ENCODE peak calls at places on chromosome 10, in four cellular contexts. One of them, this sample, is unnamed.

GRCh38 chr10:93039110-93039509 is 21.5 kb upstream of the CYP26C1 start:
- DNase-seq in GM12864: no peak
- DNase-seq in A549: no peak
- DNase-seq in IMR-90: no peak
- DNase-seq in this sample: no peak

GRCh38 chr10:121127151-121127906 is 276.2 kb downstream of the WDR11 start:
- DNase-seq in GM12864: no peak
- DNase-seq in A549: no peak
- DNase-seq in IMR-90: no peak
- DNase-seq in this sample: no peak

GRCh38 chr10:5976689-5977470 is 463 bp downstream of the IL15RA start:
- DNase-seq in GM12864: no peak
- DNase-seq in A549: peak; percentile 39
- DNase-seq in IMR-90: peak; percentile 47
- DNase-seq in this sample: peak; percentile 60

GRCh38 chr10:17263580-17263979 is 35.5 kb downstream of the VIM start:
- DNase-seq in GM12864: no peak
- DNase-seq in A549: no peak
- DNase-seq in IMR-90: no peak
- DNase-seq in this sample: no peak

GRCh38 chr10:77223532-77224460 is 413.8 kb downstream of the KCNMA1 start:
- DNase-seq in GM12864: no peak
- DNase-seq in A549: no peak
- DNase-seq in IMR-90: no peak
- DNase-seq in this sample: no peak

GRCh38 chr10:93917814-93918213 is 24.0 kb downstream of the SLC35G1 start:
- DNase-seq in GM12864: no peak
- DNase-seq in A549: no peak
- DNase-seq in IMR-90: no peak
- DNase-seq in this sample: no peak

GRCh38 chr10:50987934-50988333 is 86.4 kb upstream of the PRKG1 start:
- DNase-seq in GM12864: no peak
- DNase-seq in A549: no peak
- DNase-seq in IMR-90: no peak
- DNase-seq in this sample: no peak

GRCh38 chr10:43407148-43407575 is 1.8 kb downstream of the HNRNPF start:
- DNase-seq in GM12864: no peak
- DNase-seq in A549: no peak
- DNase-seq in IMR-90: peak; percentile 36
- DNase-seq in this sample: peak; percentile 78

GRCh38 chr10:103181244-103181643 is 11.8 kb downstream of the NT5C2 start:
- DNase-seq in GM12864: peak; percentile 26
- DNase-seq in A549: no peak
- DNase-seq in IMR-90: no peak
- DNase-seq in this sample: peak; percentile 25

GRCh38 chr10:96043895-96044580 is 655 bp downstream of the CCNJ start:
- DNase-seq in GM12864: no peak
- DNase-seq in A549: peak; percentile 53
- DNase-seq in IMR-90: peak; percentile 45
- DNase-seq in this sample: peak; percentile 80

GRCh38 chr10:25280076-25280475 is 105.3 kb downstream of the GPR158 start:
- DNase-seq in GM12864: no peak
- DNase-seq in A549: no peak
- DNase-seq in IMR-90: no peak
- DNase-seq in this sample: no peak

GRCh38 chr10:1047937-1048336 is 982 bp downstream of the IDI1 start:
- DNase-seq in GM12864: no peak
- DNase-seq in A549: no peak
- DNase-seq in IMR-90: no peak
- DNase-seq in this sample: no peak

GRCh38 chr10:128835361-128835760 is 631.7 kb upstream of the MGMT start:
- DNase-seq in GM12864: no peak
- DNase-seq in A549: no peak
- DNase-seq in IMR-90: no peak
- DNase-seq in this sample: no peak

GRCh38 chr10:114427124-114427852 is 23.0 kb upstream of the AFAP1L2 start:
- DNase-seq in GM12864: no peak
- DNase-seq in A549: no peak
- DNase-seq in IMR-90: no peak
- DNase-seq in this sample: no peak

GRCh38 chr10:48444861-48445841 is 138.7 kb downstream of the MAPK8 start:
- DNase-seq in GM12864: no peak
- DNase-seq in A549: no peak
- DNase-seq in IMR-90: no peak
- DNase-seq in this sample: no peak

GRCh38 chr10:115849197-115849596 is 423.8 kb downstream of the GFRA1 start:
- DNase-seq in GM12864: no peak
- DNase-seq in A549: no peak
- DNase-seq in IMR-90: no peak
- DNase-seq in this sample: no peak

GRCh38 chr10:17865351-17865750 is 56.2 kb downstream of the MRC1 start:
- DNase-seq in GM12864: no peak
- DNase-seq in A549: no peak
- DNase-seq in IMR-90: no peak
- DNase-seq in this sample: no peak

GRCh38 chr10:90779573-90779972 is 78.3 kb downstream of the HTR7 start:
- DNase-seq in GM12864: no peak
- DNase-seq in A549: peak; percentile 8
- DNase-seq in IMR-90: peak; percentile 6
- DNase-seq in this sample: no peak

GRCh38 chr10:112766636-112767035 is 183.4 kb upstream of the TCF7L2 start:
- DNase-seq in GM12864: no peak
- DNase-seq in A549: no peak
- DNase-seq in IMR-90: no peak
- DNase-seq in this sample: no peak

GRCh38 chr10:121393522-121393921 is 204.7 kb downstream of the FGFR2 start:
- DNase-seq in GM12864: no peak
- DNase-seq in A549: no peak
- DNase-seq in IMR-90: no peak
- DNase-seq in this sample: no peak

GRCh38 chr10:91887075-91887899 is 22.0 kb downstream of the FGFBP3 start:
- DNase-seq in GM12864: no peak
- DNase-seq in A549: peak; percentile 57
- DNase-seq in IMR-90: no peak
- DNase-seq in this sample: peak; percentile 64

GRCh38 chr10:82889703-82890102 is 1014.7 kb downstream of the NRG3 start:
- DNase-seq in GM12864: no peak
- DNase-seq in A549: no peak
- DNase-seq in IMR-90: no peak
- DNase-seq in this sample: no peak

GRCh38 chr10:55426138-55426537 is 625.1 kb upstream of the PCDH15 start:
- DNase-seq in GM12864: no peak
- DNase-seq in A549: no peak
- DNase-seq in IMR-90: no peak
- DNase-seq in this sample: no peak

GRCh38 chr10:77626266-77626935 is 11.2 kb downstream of the KCNMA1 start:
- DNase-seq in GM12864: no peak
- DNase-seq in A549: no peak
- DNase-seq in IMR-90: no peak
- DNase-seq in this sample: no peak

GRCh38 chr10:26528048-26528447 is 89.9 kb downstream of the APBB1IP start:
- DNase-seq in GM12864: no peak
- DNase-seq in A549: no peak
- DNase-seq in IMR-90: no peak
- DNase-seq in this sample: no peak

GRCh38 chr10:1301138-1301537 is 245.0 kb downstream of the WDR37 start:
- DNase-seq in GM12864: no peak
- DNase-seq in A549: no peak
- DNase-seq in IMR-90: no peak
- DNase-seq in this sample: no peak

GRCh38 chr10:72846225-72846624 is 47.3 kb upstream of the OIT3 start:
- DNase-seq in GM12864: no peak
- DNase-seq in A549: peak; percentile 52
- DNase-seq in IMR-90: peak; percentile 89
- DNase-seq in this sample: no peak

GRCh38 chr10:92538231-92538958 is 35.5 kb downstream of the IDE start:
- DNase-seq in GM12864: no peak
- DNase-seq in A549: no peak
- DNase-seq in IMR-90: no peak
- DNase-seq in this sample: no peak

GRCh38 chr10:12221323-12222298 is 25.6 kb downstream of the CDC123 start:
- DNase-seq in GM12864: no peak
- DNase-seq in A549: peak; percentile 12
- DNase-seq in IMR-90: peak; percentile 41
- DNase-seq in this sample: no peak

GRCh38 chr10:58743466-58744115 is 230.9 kb downstream of the BICC1 start:
- DNase-seq in GM12864: no peak
- DNase-seq in A549: no peak
- DNase-seq in IMR-90: peak; percentile 85
- DNase-seq in this sample: no peak

GRCh38 chr10:84257343-84258020 is 12.6 kb downstream of the RGR start:
- DNase-seq in GM12864: no peak
- DNase-seq in A549: no peak
- DNase-seq in IMR-90: no peak
- DNase-seq in this sample: no peak

GRCh38 chr10:70890917-70891431 is 2.6 kb upstream of the PCBD1 start:
- DNase-seq in GM12864: no peak
- DNase-seq in A549: no peak
- DNase-seq in IMR-90: no peak
- DNase-seq in this sample: no peak

GRCh38 chr10:22988581-22989360 is 60.9 kb downstream of the ARMC3 start:
- DNase-seq in GM12864: peak; percentile 25
- DNase-seq in A549: peak; percentile 25
- DNase-seq in IMR-90: peak; percentile 47
- DNase-seq in this sample: peak; percentile 58

GRCh38 chr10:80199828-80200227 is 5.5 kb downstream of the ANXA11 start:
- DNase-seq in GM12864: no peak
- DNase-seq in A549: no peak
- DNase-seq in IMR-90: peak; percentile 82
- DNase-seq in this sample: no peak

GRCh38 chr10:75643405-75643804 is 212.0 kb downstream of the LRMDA start:
- DNase-seq in GM12864: no peak
- DNase-seq in A549: no peak
- DNase-seq in IMR-90: no peak
- DNase-seq in this sample: no peak
- TF ChIP-seq CTCF in GM12864: no peak
- TF ChIP-seq CTCF in A549: no peak
- TF ChIP-seq CTCF in IMR-90: no peak
- TF ChIP-seq CTCF in this sample: no peak

GRCh38 chr10:119252470-119253151 is 45.2 kb downstream of the GRK5 start:
- DNase-seq in GM12864: no peak
- DNase-seq in A549: no peak
- DNase-seq in IMR-90: no peak
- DNase-seq in this sample: no peak
- TF ChIP-seq CTCF in GM12864: no peak
- TF ChIP-seq CTCF in A549: no peak
- TF ChIP-seq CTCF in IMR-90: no peak
- TF ChIP-seq CTCF in this sample: no peak

GRCh38 chr10:106768204-106768603 is 396.3 kb downstream of the SORCS1 start:
- DNase-seq in GM12864: no peak
- DNase-seq in A549: no peak
- DNase-seq in IMR-90: no peak
- DNase-seq in this sample: no peak

GRCh38 chr10:106771132-106771531 is 393.4 kb downstream of the SORCS1 start:
- DNase-seq in GM12864: no peak
- DNase-seq in A549: no peak
- DNase-seq in IMR-90: no peak
- DNase-seq in this sample: no peak

GRCh38 chr10:106764360-106764759 is 400.1 kb downstream of the SORCS1 start:
- DNase-seq in GM12864: no peak
- DNase-seq in A549: no peak
- DNase-seq in IMR-90: no peak
- DNase-seq in this sample: no peak

GRCh38 chr10:106765355-106765754 is 399.2 kb downstream of the SORCS1 start:
- DNase-seq in GM12864: no peak
- DNase-seq in A549: no peak
- DNase-seq in IMR-90: no peak
- DNase-seq in this sample: no peak
- TF ChIP-seq CTCF in GM12864: no peak
- TF ChIP-seq CTCF in A549: no peak
- TF ChIP-seq CTCF in IMR-90: no peak
- TF ChIP-seq CTCF in this sample: no peak

GRCh38 chr10:63769367-63769766 is 248.2 kb downstream of the REEP3 start:
- DNase-seq in GM12864: no peak
- DNase-seq in A549: no peak
- DNase-seq in IMR-90: no peak
- DNase-seq in this sample: no peak

GRCh38 chr10:63773962-63774361 is 252.8 kb downstream of the REEP3 start:
- DNase-seq in GM12864: no peak
- DNase-seq in A549: no peak
- DNase-seq in IMR-90: no peak
- DNase-seq in this sample: no peak

GRCh38 chr10:63773106-63773505 is 251.9 kb downstream of the REEP3 start:
- DNase-seq in GM12864: no peak
- DNase-seq in A549: no peak
- DNase-seq in IMR-90: no peak
- DNase-seq in this sample: no peak

GRCh38 chr10:63767512-63767911 is 246.3 kb downstream of the REEP3 start:
- DNase-seq in GM12864: no peak
- DNase-seq in A549: no peak
- DNase-seq in IMR-90: peak; percentile 29
- DNase-seq in this sample: peak; percentile 21

GRCh38 chr10:63770523-63770922 is 249.3 kb downstream of the REEP3 start:
- DNase-seq in GM12864: no peak
- DNase-seq in A549: no peak
- DNase-seq in IMR-90: no peak
- DNase-seq in this sample: no peak
- TF ChIP-seq CTCF in GM12864: no peak
- TF ChIP-seq CTCF in A549: no peak
- TF ChIP-seq CTCF in IMR-90: no peak
- TF ChIP-seq CTCF in this sample: no peak